ENCODE peak calls at places on chromosomes 6 and 20, in five cellular contexts. One of them, this sample, is unnamed.

GRCh38 chr20:50691585-50692552 is 527 bp upstream of the RIPOR3 start:
- DNase-seq in LoVo: no peak
- DNase-seq in stimulated activated CD4-positive, alpha-beta T cell treated with anti-CD3 and anti-CD28 coated beads, TNF-alpha, amount 100 ng/mL, for 1 hour: no peak
- DNase-seq in lower lobe of right lung: no peak
- DNase-seq in head of caudate nucleus: no peak
- DNase-seq in this sample: no peak

GRCh38 chr20:47801079-47801478 is 15.8 kb upstream of the SULF2 start:
- DNase-seq in LoVo: no peak
- DNase-seq in stimulated activated CD4-positive, alpha-beta T cell treated with anti-CD3 and anti-CD28 coated beads, TNF-alpha, amount 100 ng/mL, for 1 hour: no peak
- DNase-seq in lower lobe of right lung: no peak
- DNase-seq in head of caudate nucleus: no peak
- DNase-seq in this sample: no peak

GRCh38 chr6:113649916-113650609 is 207.1 kb upstream of the MARCKS start:
- DNase-seq in LoVo: peak; percentile 38
- DNase-seq in stimulated activated CD4-positive, alpha-beta T cell treated with anti-CD3 and anti-CD28 coated beads, TNF-alpha, amount 100 ng/mL, for 1 hour: no peak
- DNase-seq in lower lobe of right lung: no peak
- DNase-seq in head of caudate nucleus: no peak
- DNase-seq in this sample: no peak

GRCh38 chr6:134047124-134047523 is 5.3 kb downstream of the SLC2A12 start:
- DNase-seq in LoVo: no peak
- DNase-seq in stimulated activated CD4-positive, alpha-beta T cell treated with anti-CD3 and anti-CD28 coated beads, TNF-alpha, amount 100 ng/mL, for 1 hour: no peak
- DNase-seq in lower lobe of right lung: no peak
- DNase-seq in head of caudate nucleus: no peak
- DNase-seq in this sample: no peak

GRCh38 chr20:59258103-59258705 is 42.2 kb upstream of the EDN3 start:
- DNase-seq in LoVo: no peak
- DNase-seq in stimulated activated CD4-positive, alpha-beta T cell treated with anti-CD3 and anti-CD28 coated beads, TNF-alpha, amount 100 ng/mL, for 1 hour: no peak
- DNase-seq in lower lobe of right lung: no peak
- DNase-seq in head of caudate nucleus: no peak
- DNase-seq in this sample: no peak

GRCh38 chr6:108589244-108589730 is 28.6 kb downstream of the FOXO3 start:
- DNase-seq in LoVo: no peak
- DNase-seq in stimulated activated CD4-positive, alpha-beta T cell treated with anti-CD3 and anti-CD28 coated beads, TNF-alpha, amount 100 ng/mL, for 1 hour: no peak
- DNase-seq in lower lobe of right lung: peak; percentile 88
- DNase-seq in head of caudate nucleus: peak; percentile 39
- DNase-seq in this sample: peak; percentile 80

GRCh38 chr20:34628026-34628425 is 48.9 kb downstream of the PIGU start:
- DNase-seq in LoVo: no peak
- DNase-seq in stimulated activated CD4-positive, alpha-beta T cell treated with anti-CD3 and anti-CD28 coated beads, TNF-alpha, amount 100 ng/mL, for 1 hour: no peak
- DNase-seq in lower lobe of right lung: no peak
- DNase-seq in head of caudate nucleus: no peak
- DNase-seq in this sample: no peak

GRCh38 chr6:54183616-54184015 is 72.4 kb downstream of the MLIP start:
- DNase-seq in LoVo: no peak
- DNase-seq in stimulated activated CD4-positive, alpha-beta T cell treated with anti-CD3 and anti-CD28 coated beads, TNF-alpha, amount 100 ng/mL, for 1 hour: no peak
- DNase-seq in lower lobe of right lung: no peak
- DNase-seq in head of caudate nucleus: no peak
- DNase-seq in this sample: no peak

GRCh38 chr20:8635048-8635572 is 433.8 kb upstream of the PLCB4 start:
- DNase-seq in LoVo: no peak
- DNase-seq in stimulated activated CD4-positive, alpha-beta T cell treated with anti-CD3 and anti-CD28 coated beads, TNF-alpha, amount 100 ng/mL, for 1 hour: no peak
- DNase-seq in lower lobe of right lung: no peak
- DNase-seq in head of caudate nucleus: no peak
- DNase-seq in this sample: no peak

GRCh38 chr6:1381397-1382330 is 7.7 kb upstream of the FOXF2 start:
- DNase-seq in LoVo: peak; percentile 74
- DNase-seq in stimulated activated CD4-positive, alpha-beta T cell treated with anti-CD3 and anti-CD28 coated beads, TNF-alpha, amount 100 ng/mL, for 1 hour: no peak
- DNase-seq in lower lobe of right lung: no peak
- DNase-seq in head of caudate nucleus: peak; percentile 60
- DNase-seq in this sample: peak; percentile 15

GRCh38 chr6:94956910-94957309 is 620.4 kb upstream of the MANEA start:
- DNase-seq in LoVo: no peak
- DNase-seq in stimulated activated CD4-positive, alpha-beta T cell treated with anti-CD3 and anti-CD28 coated beads, TNF-alpha, amount 100 ng/mL, for 1 hour: no peak
- DNase-seq in lower lobe of right lung: no peak
- DNase-seq in head of caudate nucleus: no peak
- DNase-seq in this sample: no peak

GRCh38 chr6:56933650-56934049 is 21.3 kb upstream of the BEND6 start:
- DNase-seq in LoVo: no peak
- DNase-seq in stimulated activated CD4-positive, alpha-beta T cell treated with anti-CD3 and anti-CD28 coated beads, TNF-alpha, amount 100 ng/mL, for 1 hour: no peak
- DNase-seq in lower lobe of right lung: no peak
- DNase-seq in head of caudate nucleus: no peak
- DNase-seq in this sample: no peak

GRCh38 chr6:138093632-138094031 is 13.6 kb downstream of the PERP start:
- DNase-seq in LoVo: no peak
- DNase-seq in stimulated activated CD4-positive, alpha-beta T cell treated with anti-CD3 and anti-CD28 coated beads, TNF-alpha, amount 100 ng/mL, for 1 hour: no peak
- DNase-seq in lower lobe of right lung: no peak
- DNase-seq in head of caudate nucleus: no peak
- DNase-seq in this sample: no peak

GRCh38 chr6:20215310-20215709 is 3.0 kb upstream of the MBOAT1 start:
- DNase-seq in LoVo: no peak
- DNase-seq in stimulated activated CD4-positive, alpha-beta T cell treated with anti-CD3 and anti-CD28 coated beads, TNF-alpha, amount 100 ng/mL, for 1 hour: no peak
- DNase-seq in lower lobe of right lung: no peak
- DNase-seq in head of caudate nucleus: no peak
- DNase-seq in this sample: no peak

GRCh38 chr20:16518068-16518783 is 55.0 kb downstream of the KIF16B start:
- DNase-seq in LoVo: peak; percentile 50
- DNase-seq in stimulated activated CD4-positive, alpha-beta T cell treated with anti-CD3 and anti-CD28 coated beads, TNF-alpha, amount 100 ng/mL, for 1 hour: no peak
- DNase-seq in lower lobe of right lung: no peak
- DNase-seq in head of caudate nucleus: peak; percentile 29
- DNase-seq in this sample: no peak

GRCh38 chr6:154932562-154933027 is 62.5 kb upstream of the TIAM2 start:
- DNase-seq in LoVo: peak; percentile 69
- DNase-seq in stimulated activated CD4-positive, alpha-beta T cell treated with anti-CD3 and anti-CD28 coated beads, TNF-alpha, amount 100 ng/mL, for 1 hour: no peak
- DNase-seq in lower lobe of right lung: no peak
- DNase-seq in head of caudate nucleus: no peak
- DNase-seq in this sample: no peak

GRCh38 chr20:41716911-41717310 is 98.7 kb upstream of the CHD6 start:
- DNase-seq in LoVo: no peak
- DNase-seq in stimulated activated CD4-positive, alpha-beta T cell treated with anti-CD3 and anti-CD28 coated beads, TNF-alpha, amount 100 ng/mL, for 1 hour: no peak
- DNase-seq in lower lobe of right lung: no peak
- DNase-seq in head of caudate nucleus: no peak
- DNase-seq in this sample: no peak

GRCh38 chr6:44339301-44339700 is 3.1 kb upstream of the SPATS1 start:
- DNase-seq in LoVo: no peak
- DNase-seq in stimulated activated CD4-positive, alpha-beta T cell treated with anti-CD3 and anti-CD28 coated beads, TNF-alpha, amount 100 ng/mL, for 1 hour: no peak
- DNase-seq in lower lobe of right lung: no peak
- DNase-seq in head of caudate nucleus: no peak
- DNase-seq in this sample: no peak

GRCh38 chr6:162377735-162378134 is 349.8 kb downstream of the PRKN start:
- DNase-seq in LoVo: no peak
- DNase-seq in stimulated activated CD4-positive, alpha-beta T cell treated with anti-CD3 and anti-CD28 coated beads, TNF-alpha, amount 100 ng/mL, for 1 hour: no peak
- DNase-seq in lower lobe of right lung: no peak
- DNase-seq in head of caudate nucleus: no peak
- DNase-seq in this sample: no peak

GRCh38 chr6:6699741-6700367 is 111.3 kb downstream of the LY86 start:
- DNase-seq in LoVo: peak; percentile 97
- DNase-seq in stimulated activated CD4-positive, alpha-beta T cell treated with anti-CD3 and anti-CD28 coated beads, TNF-alpha, amount 100 ng/mL, for 1 hour: no peak
- DNase-seq in lower lobe of right lung: peak; percentile 77
- DNase-seq in head of caudate nucleus: peak; percentile 57
- DNase-seq in this sample: no peak

GRCh38 chr6:41644297-41644879 is 6.1 kb downstream of the MDFI start:
- DNase-seq in LoVo: no peak
- DNase-seq in stimulated activated CD4-positive, alpha-beta T cell treated with anti-CD3 and anti-CD28 coated beads, TNF-alpha, amount 100 ng/mL, for 1 hour: no peak
- DNase-seq in lower lobe of right lung: peak; percentile 34
- DNase-seq in head of caudate nucleus: no peak
- DNase-seq in this sample: no peak

GRCh38 chr6:150304421-150304820 is 64.4 kb upstream of the IYD start:
- DNase-seq in LoVo: no peak
- DNase-seq in stimulated activated CD4-positive, alpha-beta T cell treated with anti-CD3 and anti-CD28 coated beads, TNF-alpha, amount 100 ng/mL, for 1 hour: no peak
- DNase-seq in lower lobe of right lung: no peak
- DNase-seq in head of caudate nucleus: no peak
- DNase-seq in this sample: no peak

GRCh38 chr6:16409531-16410441 is 171.4 kb downstream of the GMPR start:
- DNase-seq in LoVo: peak; percentile 53
- DNase-seq in stimulated activated CD4-positive, alpha-beta T cell treated with anti-CD3 and anti-CD28 coated beads, TNF-alpha, amount 100 ng/mL, for 1 hour: peak; percentile 12
- DNase-seq in lower lobe of right lung: peak; percentile 68
- DNase-seq in head of caudate nucleus: peak; percentile 63
- DNase-seq in this sample: peak; percentile 24

GRCh38 chr6:148203281-148203925 is 139.2 kb upstream of the SASH1 start:
- DNase-seq in LoVo: no peak
- DNase-seq in stimulated activated CD4-positive, alpha-beta T cell treated with anti-CD3 and anti-CD28 coated beads, TNF-alpha, amount 100 ng/mL, for 1 hour: no peak
- DNase-seq in lower lobe of right lung: no peak
- DNase-seq in head of caudate nucleus: no peak
- DNase-seq in this sample: no peak

GRCh38 chr6:108222064-108222463 is 38.8 kb downstream of the SNX3 start:
- DNase-seq in LoVo: no peak
- DNase-seq in stimulated activated CD4-positive, alpha-beta T cell treated with anti-CD3 and anti-CD28 coated beads, TNF-alpha, amount 100 ng/mL, for 1 hour: no peak
- DNase-seq in lower lobe of right lung: no peak
- DNase-seq in head of caudate nucleus: no peak
- DNase-seq in this sample: no peak

GRCh38 chr6:45378324-45378926 is 691 bp upstream of the SUPT3H start:
- DNase-seq in LoVo: no peak
- DNase-seq in stimulated activated CD4-positive, alpha-beta T cell treated with anti-CD3 and anti-CD28 coated beads, TNF-alpha, amount 100 ng/mL, for 1 hour: no peak
- DNase-seq in lower lobe of right lung: peak; percentile 50
- DNase-seq in head of caudate nucleus: peak; percentile 34
- DNase-seq in this sample: no peak

GRCh38 chr6:85364354-85364753 is 85.5 kb upstream of the NT5E start:
- DNase-seq in LoVo: no peak
- DNase-seq in stimulated activated CD4-positive, alpha-beta T cell treated with anti-CD3 and anti-CD28 coated beads, TNF-alpha, amount 100 ng/mL, for 1 hour: no peak
- DNase-seq in lower lobe of right lung: no peak
- DNase-seq in head of caudate nucleus: no peak
- DNase-seq in this sample: no peak

GRCh38 chr6:14640631-14641030 is 523.1 kb downstream of the CD83 start:
- DNase-seq in LoVo: no peak
- DNase-seq in stimulated activated CD4-positive, alpha-beta T cell treated with anti-CD3 and anti-CD28 coated beads, TNF-alpha, amount 100 ng/mL, for 1 hour: no peak
- DNase-seq in lower lobe of right lung: no peak
- DNase-seq in head of caudate nucleus: no peak
- DNase-seq in this sample: no peak

GRCh38 chr6:63706630-63707029 is 71.0 kb downstream of the PHF3 start:
- DNase-seq in LoVo: no peak
- DNase-seq in stimulated activated CD4-positive, alpha-beta T cell treated with anti-CD3 and anti-CD28 coated beads, TNF-alpha, amount 100 ng/mL, for 1 hour: no peak
- DNase-seq in lower lobe of right lung: no peak
- DNase-seq in head of caudate nucleus: no peak
- DNase-seq in this sample: no peak

GRCh38 chr6:41477572-41477971 is 68.6 kb upstream of the FOXP4 start:
- DNase-seq in LoVo: no peak
- DNase-seq in stimulated activated CD4-positive, alpha-beta T cell treated with anti-CD3 and anti-CD28 coated beads, TNF-alpha, amount 100 ng/mL, for 1 hour: no peak
- DNase-seq in lower lobe of right lung: no peak
- DNase-seq in head of caudate nucleus: no peak
- DNase-seq in this sample: no peak

GRCh38 chr6:101595276-101595675 is 201.8 kb downstream of the GRIK2 start:
- DNase-seq in LoVo: no peak
- DNase-seq in stimulated activated CD4-positive, alpha-beta T cell treated with anti-CD3 and anti-CD28 coated beads, TNF-alpha, amount 100 ng/mL, for 1 hour: no peak
- DNase-seq in lower lobe of right lung: no peak
- DNase-seq in head of caudate nucleus: no peak
- DNase-seq in this sample: no peak

GRCh38 chr6:81023007-81023582 is 729.4 kb downstream of the TENT5A start:
- DNase-seq in LoVo: no peak
- DNase-seq in stimulated activated CD4-positive, alpha-beta T cell treated with anti-CD3 and anti-CD28 coated beads, TNF-alpha, amount 100 ng/mL, for 1 hour: no peak
- DNase-seq in lower lobe of right lung: no peak
- DNase-seq in head of caudate nucleus: no peak
- DNase-seq in this sample: no peak

GRCh38 chr6:138238368-138238767 is 20.1 kb upstream of the PBOV1 start:
- DNase-seq in LoVo: no peak
- DNase-seq in stimulated activated CD4-positive, alpha-beta T cell treated with anti-CD3 and anti-CD28 coated beads, TNF-alpha, amount 100 ng/mL, for 1 hour: no peak
- DNase-seq in lower lobe of right lung: no peak
- DNase-seq in head of caudate nucleus: no peak
- DNase-seq in this sample: no peak

GRCh38 chr20:4434681-4435080 is 287.0 kb upstream of the PRND start:
- DNase-seq in LoVo: no peak
- DNase-seq in stimulated activated CD4-positive, alpha-beta T cell treated with anti-CD3 and anti-CD28 coated beads, TNF-alpha, amount 100 ng/mL, for 1 hour: no peak
- DNase-seq in lower lobe of right lung: no peak
- DNase-seq in head of caudate nucleus: no peak
- DNase-seq in this sample: no peak

GRCh38 chr20:37758332-37758731 is 64.5 kb downstream of the CTNNBL1 start:
- DNase-seq in LoVo: no peak
- DNase-seq in stimulated activated CD4-positive, alpha-beta T cell treated with anti-CD3 and anti-CD28 coated beads, TNF-alpha, amount 100 ng/mL, for 1 hour: no peak
- DNase-seq in lower lobe of right lung: no peak
- DNase-seq in head of caudate nucleus: no peak
- DNase-seq in this sample: no peak

GRCh38 chr20:1101533-1101932 is 16.9 kb upstream of the PSMF1 start:
- DNase-seq in LoVo: no peak
- DNase-seq in stimulated activated CD4-positive, alpha-beta T cell treated with anti-CD3 and anti-CD28 coated beads, TNF-alpha, amount 100 ng/mL, for 1 hour: no peak
- DNase-seq in lower lobe of right lung: no peak
- DNase-seq in head of caudate nucleus: no peak
- DNase-seq in this sample: no peak

This sample was measured in substantia nigra.